ENCODE peak calls at places on chromosomes 4 and X, in nine cellular contexts. V is neural progenitor cell; M is CD8-positive, alpha-beta T cell; B is body of pancreas; H is CD4-positive, alpha-beta T cell; O is spleen; R is H9; N is BE2C; P is IMR-90. I is an unnamed sample.

GRCh38 chr4:7904942-7905341 is 34.7 kb downstream of the AFAP1 start:
- DNase-seq in R (no peak), M (no peak), N (no peak), H (no peak), O (no peak), V (no peak), P (peak; percentile 94), B (peak; percentile 12), I (no peak)

GRCh38 chrX:386239-386767 is 404 bp downstream of the PPP2R3B start:
- DNase-seq in O (peak; percentile 91), N (no peak), R (no peak), B (no peak), P (no peak), H (peak; percentile 9), M (peak; percentile 53), V (peak; percentile 41), I (no peak)

GRCh38 chrX:57528670-57529255 is 63.0 kb upstream of the ZXDB start:
- DNase-seq in N (peak; percentile 11), M (no peak), B (peak; percentile 2), O (no peak), H (no peak), R (peak; percentile 38), P (peak; percentile 1), V (peak; percentile 23), I (no peak)

GRCh38 chr4:82599336-82599735 is 37.5 kb upstream of the TMEM150C start:
- DNase-seq in H (no peak), P (no peak), M (no peak), V (peak; percentile 32), N (peak; percentile 31), B (peak; percentile 9), O (no peak), R (peak; percentile 65), I (no peak)

GRCh38 chr4:68410643-68411042 is 36.6 kb upstream of the TMPRSS11E start:
- DNase-seq in B (no peak), P (no peak), V (no peak), R (no peak), M (no peak), H (no peak), N (no peak), O (no peak), I (no peak)

GRCh38 chrX:40074080-40074958 is 23.4 kb downstream of the BCOR start:
- DNase-seq in P (no peak), N (no peak), O (peak; percentile 55), R (no peak), M (no peak), B (no peak), V (no peak), H (no peak), I (no peak)

GRCh38 chr4:6338951-6339817 is 69.5 kb downstream of the WFS1 start:
- DNase-seq in M (no peak), V (no peak), H (no peak), B (no peak), O (peak; percentile 59), N (no peak), P (no peak), R (no peak), I (no peak)

GRCh38 chr4:18285357-18285756 is 263.8 kb upstream of the LCORL start:
- DNase-seq in V (no peak), H (no peak), R (no peak), B (no peak), O (no peak), N (no peak), M (no peak), P (no peak), I (no peak)

GRCh38 chr4:156970501-156971167 is 965 bp downstream of the PDGFC start:
- DNase-seq in H (no peak), N (peak; percentile 45), V (peak; percentile 78), R (peak; percentile 64), B (peak; percentile 70), O (peak; percentile 84), P (peak; percentile 62), M (no peak), I (peak; percentile 61)

GRCh38 chr4:108426493-108426892 is 193.9 kb upstream of the RPL34 start:
- DNase-seq in B (no peak), V (no peak), O (no peak), P (peak; percentile 34), H (no peak), M (no peak), R (no peak), N (no peak), I (no peak)

GRCh38 chr4:121633642-121634041 is 63.1 kb downstream of the ANXA5 start:
- DNase-seq in M (no peak), N (no peak), R (no peak), H (no peak), B (no peak), P (no peak), O (no peak), V (no peak), I (no peak)

GRCh38 chr4:145735330-145735638 is 55.3 kb downstream of the C4orf51 start:
- DNase-seq in V (no peak), M (no peak), H (no peak), P (peak; percentile 96), R (no peak), B (peak; percentile 29), O (no peak), N (no peak), I (no peak)

GRCh38 chr4:7727727-7728126 is 211.9 kb downstream of the AFAP1 start:
- DNase-seq in O (no peak), V (no peak), H (no peak), N (no peak), M (no peak), R (no peak), P (no peak), B (no peak), I (no peak)

GRCh38 chr4:47145630-47146029 is 114.3 kb downstream of the GABRB1 start:
- DNase-seq in M (no peak), O (no peak), P (peak; percentile 92), B (no peak), V (no peak), N (peak; percentile 32), R (no peak), H (no peak), I (no peak)

GRCh38 chrX:36684053-36684452 is 324.1 kb upstream of the FAM47C start:
- DNase-seq in O (no peak), R (no peak), N (no peak), P (no peak), V (peak; percentile 1), H (no peak), B (no peak), M (no peak), I (no peak)

GRCh38 chr4:59608466-59608865 is 1591.7 kb upstream of the ADGRL3 start:
- DNase-seq in N (no peak), B (no peak), M (no peak), H (no peak), P (no peak), R (no peak), O (no peak), V (no peak), I (no peak)

GRCh38 chr4:27278615-27279014 is 418.0 kb downstream of the STIM2 start:
- DNase-seq in H (no peak), B (no peak), R (peak; percentile 46), M (no peak), P (peak; percentile 7), N (no peak), O (no peak), V (peak; percentile 81), I (no peak)

GRCh38 chr4:151246742-151247141 is 30.2 kb upstream of the PRSS48 start:
- DNase-seq in V (no peak), M (no peak), O (no peak), N (no peak), B (no peak), H (no peak), R (no peak), P (no peak), I (no peak)

GRCh38 chr4:150385606-150386005 is 196.3 kb upstream of the MAB21L2 start:
- DNase-seq in B (peak; percentile 25), N (peak; percentile 76), R (no peak), V (peak; percentile 21), M (no peak), H (no peak), P (peak; percentile 92), O (no peak), I (no peak)

GRCh38 chrX:2183193-2183725 is 317.5 kb downstream of the DHRSX start:
- DNase-seq in N (no peak), P (no peak), R (no peak), V (peak; percentile 5), H (no peak), M (no peak), O (no peak), B (no peak), I (no peak)

GRCh38 chr4:70651864-70652506 is 14.3 kb downstream of the JCHAIN start:
- DNase-seq in B (no peak), V (peak; percentile 30), H (no peak), M (no peak), O (no peak), P (peak; percentile 52), R (peak; percentile 30), N (no peak), I (no peak)

GRCh38 chrX:131728295-131729145 is 184.6 kb downstream of the OR13H1 start:
- DNase-seq in B (no peak), R (no peak), M (no peak), V (no peak), H (peak; percentile 69), O (peak; percentile 84), P (peak; percentile 86), N (no peak), I (peak; percentile 85)
- TF ChIP-seq CTCF in B (no peak), R (no peak), M (no peak), V (no peak), H (no peak), O (no peak), P (peak; percentile 67), N (no peak), I (no peak)

GRCh38 chr4:373062-373839 is 35.6 kb downstream of the ZNF141 start:
- DNase-seq in V (no peak), N (no peak), H (no peak), O (no peak), R (no peak), M (no peak), B (no peak), P (no peak), I (no peak)
- H3K9me3 ChIP-seq in V (peaks cover 88% of the 10 kb centered on the region), N (peaks cover 15% of the 10 kb centered on the region), H (peaks cover 95% of the 10 kb centered on the region), O (peaks cover 100% of the 10 kb centered on the region), R (peaks cover 77% of the 10 kb centered on the region), M (peaks cover 61% of the 10 kb centered on the region), B (no peaks in the 10 kb centered on the region), P (peaks cover 59% of the 10 kb centered on the region), I (peaks cover 96% of the 10 kb centered on the region)

GRCh38 chr4:131649227-131649626 is 1499.9 kb upstream of the PCDH10 start:
- DNase-seq in V (no peak), P (no peak), M (no peak), R (no peak), B (no peak), O (no peak), H (no peak), N (no peak), I (no peak)

GRCh38 chr4:131638776-131639175 is 1510.3 kb upstream of the PCDH10 start:
- DNase-seq in N (no peak), R (no peak), B (no peak), O (no peak), M (no peak), H (no peak), P (peak; percentile 1), V (no peak), I (no peak)

GRCh38 chr4:131644619-131645018 is 1504.5 kb upstream of the PCDH10 start:
- DNase-seq in V (peak; percentile 64), H (no peak), M (no peak), P (peak; percentile 2), R (peak; percentile 76), N (peak; percentile 61), O (no peak), B (peak; percentile 4), I (no peak)
- TF ChIP-seq CTCF in V (peak; percentile 70), H (no peak), M (no peak), P (peak; percentile 37), R (peak; percentile 84), N (peak; percentile 90), O (no peak), B (no peak), I (no peak)

GRCh38 chr4:48908687-48909086 is 2.1 kb upstream of the OCIAD2 start:
- DNase-seq in N (no peak), O (no peak), B (no peak), V (no peak), H (no peak), P (no peak), R (no peak), M (no peak), I (no peak)
- H3K9me3 ChIP-seq in N (no peaks in the 10 kb centered on the region), O (no peaks in the 10 kb centered on the region), B (no peaks in the 10 kb centered on the region), V (no peaks in the 10 kb centered on the region), H (no peaks in the 10 kb centered on the region), P (no peaks in the 10 kb centered on the region), R (no peaks in the 10 kb centered on the region), M (no peaks in the 10 kb centered on the region), I (no peaks in the 10 kb centered on the region)

I was measured in transverse colon.